ENCODE peak calls at places on chromosomes 6 and 20, in seven cellular contexts. E, I, G, L, S, Y and M are unnamed samples.

GRCh38 chr20:57399587-57400261 is 8.5 kb downstream of the RBM38 start:
- DNase-seq in G (no peak), I (no peak), Y (no peak), L (no peak), E (no peak), S (no peak), M (no peak)

GRCh38 chr6:159760602-159761057 is 1.2 kb upstream of the ACAT2 start:
- DNase-seq in S (peak), I (no peak), G (no peak), L (no peak), E (peak), Y (peak), M (peak)

GRCh38 chr20:22264917-22265316 is 319.5 kb downstream of the FOXA2 start:
- DNase-seq in G (no peak), S (no peak), L (no peak), E (no peak), I (no peak), Y (no peak), M (no peak)

GRCh38 chr6:23091795-23092194 is 522.4 kb downstream of the HDGFL1 start:
- DNase-seq in I (no peak), G (no peak), L (no peak), S (no peak), Y (peak), E (no peak), M (no peak)

GRCh38 chr20:2692036-2692885 is at the start of gene EBF4:
- DNase-seq in L (no peak), G (no peak), E (peak), S (no peak), Y (no peak), I (no peak), M (peak)

GRCh38 chr6:41503841-41504525 is 42.2 kb upstream of the FOXP4 start:
- DNase-seq in E (no peak), Y (peak), L (no peak), I (no peak), G (no peak), S (no peak), M (peak)

GRCh38 chr6:167787896-167788530 is 38.7 kb upstream of the AFDN start:
- DNase-seq in S (no peak), Y (no peak), E (peak), I (no peak), L (no peak), G (peak), M (peak)

GRCh38 chr20:35776513-35777101 is 4.8 kb downstream of the PHF20 start:
- DNase-seq in E (peak), I (peak), Y (peak), G (no peak), S (no peak), L (peak), M (peak)

GRCh38 chr6:46051962-46052361 is 36.3 kb upstream of the CLIC5 start:
- DNase-seq in I (no peak), E (no peak), L (no peak), Y (peak), S (no peak), G (no peak), M (no peak)